ENCODE peak calls at places on chromosomes 7 and 10, in six cellular contexts. One of them, this sample, is unnamed.

GRCh38 chr10:18140149-18140956 is at the start of gene CACNB2:
- DNase-seq in HFFc6: no peak
- DNase-seq in upper lobe of right lung: peak
- DNase-seq in ovary: peak
- DNase-seq in WERI-Rb-1: peak
- DNase-seq in activated CD8-positive, alpha-beta T cell treated with anti-CD3 and anti-CD28 coated beads for 36 hours: peak
- DNase-seq in this sample: peak

GRCh38 chr7:132904209-132904608 is 177.7 kb downstream of the CHCHD3 start:
- DNase-seq in HFFc6: no peak
- DNase-seq in upper lobe of right lung: no peak
- DNase-seq in ovary: no peak
- DNase-seq in WERI-Rb-1: no peak
- DNase-seq in activated CD8-positive, alpha-beta T cell treated with anti-CD3 and anti-CD28 coated beads for 36 hours: no peak
- DNase-seq in this sample: no peak

GRCh38 chr7:45033931-45034290 is 33.9 kb downstream of the CCM2 start:
- DNase-seq in HFFc6: no peak
- DNase-seq in upper lobe of right lung: no peak
- DNase-seq in ovary: no peak
- DNase-seq in WERI-Rb-1: peak
- DNase-seq in activated CD8-positive, alpha-beta T cell treated with anti-CD3 and anti-CD28 coated beads for 36 hours: no peak
- DNase-seq in this sample: no peak

GRCh38 chr10:8402469-8403074 is 348.1 kb downstream of the GATA3 start:
- DNase-seq in HFFc6: no peak
- DNase-seq in upper lobe of right lung: no peak
- DNase-seq in ovary: no peak
- DNase-seq in WERI-Rb-1: no peak
- DNase-seq in activated CD8-positive, alpha-beta T cell treated with anti-CD3 and anti-CD28 coated beads for 36 hours: peak
- DNase-seq in this sample: no peak

GRCh38 chr10:29107866-29108498 is 180.9 kb upstream of the LYZL1 start:
- DNase-seq in HFFc6: no peak
- DNase-seq in upper lobe of right lung: no peak
- DNase-seq in ovary: no peak
- DNase-seq in WERI-Rb-1: no peak
- DNase-seq in activated CD8-positive, alpha-beta T cell treated with anti-CD3 and anti-CD28 coated beads for 36 hours: no peak
- DNase-seq in this sample: no peak

GRCh38 chr10:59819265-59819664 is 66.0 kb upstream of the MRLN start:
- DNase-seq in HFFc6: no peak
- DNase-seq in upper lobe of right lung: no peak
- DNase-seq in ovary: no peak
- DNase-seq in WERI-Rb-1: no peak
- DNase-seq in activated CD8-positive, alpha-beta T cell treated with anti-CD3 and anti-CD28 coated beads for 36 hours: no peak
- DNase-seq in this sample: no peak

GRCh38 chr7:116672596-116673503 is 854 bp downstream of the MET start:
- DNase-seq in HFFc6: peak
- DNase-seq in upper lobe of right lung: no peak
- DNase-seq in ovary: no peak
- DNase-seq in WERI-Rb-1: no peak
- DNase-seq in activated CD8-positive, alpha-beta T cell treated with anti-CD3 and anti-CD28 coated beads for 36 hours: no peak
- DNase-seq in this sample: no peak

GRCh38 chr10:92822060-92822634 is 26.2 kb upstream of the EXOC6 start:
- DNase-seq in HFFc6: peak
- DNase-seq in upper lobe of right lung: no peak
- DNase-seq in ovary: no peak
- DNase-seq in WERI-Rb-1: no peak
- DNase-seq in activated CD8-positive, alpha-beta T cell treated with anti-CD3 and anti-CD28 coated beads for 36 hours: no peak
- DNase-seq in this sample: no peak

GRCh38 chr7:150627959-150628358 is 4.2 kb downstream of the GIMAP6 start:
- DNase-seq in HFFc6: no peak
- DNase-seq in upper lobe of right lung: no peak
- DNase-seq in ovary: no peak
- DNase-seq in WERI-Rb-1: no peak
- DNase-seq in activated CD8-positive, alpha-beta T cell treated with anti-CD3 and anti-CD28 coated beads for 36 hours: no peak
- DNase-seq in this sample: no peak

GRCh38 chr7:106812027-106812643 is 52.9 kb upstream of the PIK3CG start:
- DNase-seq in HFFc6: no peak
- DNase-seq in upper lobe of right lung: no peak
- DNase-seq in ovary: no peak
- DNase-seq in WERI-Rb-1: no peak
- DNase-seq in activated CD8-positive, alpha-beta T cell treated with anti-CD3 and anti-CD28 coated beads for 36 hours: peak
- DNase-seq in this sample: no peak

GRCh38 chr10:112295853-112296830 is 12.9 kb downstream of the TECTB start:
- DNase-seq in HFFc6: peak
- DNase-seq in upper lobe of right lung: no peak
- DNase-seq in ovary: no peak
- DNase-seq in WERI-Rb-1: no peak
- DNase-seq in activated CD8-positive, alpha-beta T cell treated with anti-CD3 and anti-CD28 coated beads for 36 hours: no peak
- DNase-seq in this sample: no peak

GRCh38 chr7:69467826-69468225 is 130.4 kb upstream of the AUTS2 start:
- DNase-seq in HFFc6: no peak
- DNase-seq in upper lobe of right lung: no peak
- DNase-seq in ovary: no peak
- DNase-seq in WERI-Rb-1: no peak
- DNase-seq in activated CD8-positive, alpha-beta T cell treated with anti-CD3 and anti-CD28 coated beads for 36 hours: no peak
- DNase-seq in this sample: no peak

GRCh38 chr10:84820121-84820520 is 491.7 kb downstream of the CCSER2 start:
- DNase-seq in HFFc6: no peak
- DNase-seq in upper lobe of right lung: no peak
- DNase-seq in ovary: no peak
- DNase-seq in WERI-Rb-1: peak
- DNase-seq in activated CD8-positive, alpha-beta T cell treated with anti-CD3 and anti-CD28 coated beads for 36 hours: no peak
- DNase-seq in this sample: no peak

DNA sequence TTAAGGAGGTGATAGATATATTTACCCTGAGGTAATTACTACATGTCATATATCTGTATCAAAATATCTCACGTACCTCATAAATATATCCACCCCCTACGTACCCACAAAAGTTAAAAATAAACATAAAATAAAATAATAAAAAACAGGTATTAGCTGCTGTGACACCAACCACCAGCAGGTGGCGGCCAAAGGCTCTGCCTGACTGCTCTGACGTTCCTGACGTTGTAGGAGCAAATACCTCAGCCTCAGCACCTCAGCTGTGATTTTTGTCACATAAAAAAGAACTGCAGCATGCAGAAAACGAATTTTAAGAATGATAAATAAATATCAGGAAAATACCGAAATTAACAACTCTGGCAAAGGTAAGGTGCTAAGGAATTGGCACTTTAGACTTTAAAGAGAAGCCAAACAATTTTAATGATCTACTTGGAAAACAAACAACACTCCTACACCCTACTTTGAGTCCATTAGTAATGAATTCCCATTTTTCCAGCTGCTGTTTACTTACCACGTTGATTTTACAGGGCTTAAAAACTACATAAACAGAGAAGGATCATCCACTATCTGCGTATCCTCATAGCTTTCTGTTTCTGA is 125.4 kb upstream of the TARP start:
- DNase-seq in HFFc6: peak
- DNase-seq in upper lobe of right lung: peak
- DNase-seq in ovary: peak
- DNase-seq in WERI-Rb-1: peak
- DNase-seq in activated CD8-positive, alpha-beta T cell treated with anti-CD3 and anti-CD28 coated beads for 36 hours: peak
- DNase-seq in this sample: peak
- TF ChIP-seq CTCF in HFFc6: peak
- TF ChIP-seq CTCF in upper lobe of right lung: peak
- TF ChIP-seq CTCF in ovary: peak
- TF ChIP-seq CTCF in WERI-Rb-1: peak
- TF ChIP-seq CTCF in activated CD8-positive, alpha-beta T cell treated with anti-CD3 and anti-CD28 coated beads for 36 hours: peak
- TF ChIP-seq CTCF in this sample: peak

DNA sequence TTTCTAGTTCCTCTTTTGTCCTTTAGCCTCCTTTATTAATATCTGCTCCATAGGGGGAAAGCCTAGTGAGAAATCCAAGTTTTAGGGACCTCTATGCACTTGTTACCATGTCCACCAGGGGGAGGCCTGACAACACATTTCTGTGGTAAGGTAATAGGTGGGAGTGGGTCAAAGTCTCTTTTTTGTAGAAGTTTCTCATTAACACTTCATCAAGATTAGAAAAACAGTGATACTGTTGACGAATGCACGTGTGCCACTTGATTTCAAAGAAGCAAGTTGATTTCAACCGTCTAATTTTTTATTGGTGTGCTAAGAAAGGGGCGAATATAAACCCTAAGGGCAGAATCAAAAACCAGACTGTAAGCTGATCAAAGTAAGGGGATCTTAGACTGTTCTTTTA is 30.6 kb downstream of the CISD1 start:
- DNase-seq in HFFc6: peak
- DNase-seq in upper lobe of right lung: no peak
- DNase-seq in ovary: peak
- DNase-seq in WERI-Rb-1: peak
- DNase-seq in activated CD8-positive, alpha-beta T cell treated with anti-CD3 and anti-CD28 coated beads for 36 hours: peak
- DNase-seq in this sample: peak
- TF ChIP-seq CTCF in HFFc6: peak
- TF ChIP-seq CTCF in upper lobe of right lung: peak
- TF ChIP-seq CTCF in ovary: peak
- TF ChIP-seq CTCF in WERI-Rb-1: peak
- TF ChIP-seq CTCF in activated CD8-positive, alpha-beta T cell treated with anti-CD3 and anti-CD28 coated beads for 36 hours: peak
- TF ChIP-seq CTCF in this sample: peak

GRCh38 chr7:25994433-25994988 is 157.5 kb upstream of the NFE2L3 start:
- DNase-seq in HFFc6: no peak
- DNase-seq in upper lobe of right lung: no peak
- DNase-seq in ovary: no peak
- DNase-seq in WERI-Rb-1: no peak
- DNase-seq in activated CD8-positive, alpha-beta T cell treated with anti-CD3 and anti-CD28 coated beads for 36 hours: no peak
- DNase-seq in this sample: no peak

GRCh38 chr7:25998499-25998898 is 153.5 kb upstream of the NFE2L3 start:
- DNase-seq in HFFc6: no peak
- DNase-seq in upper lobe of right lung: no peak
- DNase-seq in ovary: no peak
- DNase-seq in WERI-Rb-1: no peak
- DNase-seq in activated CD8-positive, alpha-beta T cell treated with anti-CD3 and anti-CD28 coated beads for 36 hours: no peak
- DNase-seq in this sample: no peak

GRCh38 chr7:26001662-26002244 is 150.2 kb upstream of the NFE2L3 start:
- DNase-seq in HFFc6: no peak
- DNase-seq in upper lobe of right lung: no peak
- DNase-seq in ovary: no peak
- DNase-seq in WERI-Rb-1: no peak
- DNase-seq in activated CD8-positive, alpha-beta T cell treated with anti-CD3 and anti-CD28 coated beads for 36 hours: no peak
- DNase-seq in this sample: no peak

GRCh38 chr7:25995216-25995615 is 156.8 kb upstream of the NFE2L3 start:
- DNase-seq in HFFc6: no peak
- DNase-seq in upper lobe of right lung: no peak
- DNase-seq in ovary: no peak
- DNase-seq in WERI-Rb-1: no peak
- DNase-seq in activated CD8-positive, alpha-beta T cell treated with anti-CD3 and anti-CD28 coated beads for 36 hours: no peak
- DNase-seq in this sample: no peak

GRCh38 chr7:25995893-25996529 is 156.0 kb upstream of the NFE2L3 start:
- DNase-seq in HFFc6: no peak
- DNase-seq in upper lobe of right lung: no peak
- DNase-seq in ovary: no peak
- DNase-seq in WERI-Rb-1: peak
- DNase-seq in activated CD8-positive, alpha-beta T cell treated with anti-CD3 and anti-CD28 coated beads for 36 hours: no peak
- DNase-seq in this sample: no peak
- TF ChIP-seq CTCF in HFFc6: no peak
- TF ChIP-seq CTCF in upper lobe of right lung: no peak
- TF ChIP-seq CTCF in ovary: no peak
- TF ChIP-seq CTCF in WERI-Rb-1: peak
- TF ChIP-seq CTCF in activated CD8-positive, alpha-beta T cell treated with anti-CD3 and anti-CD28 coated beads for 36 hours: no peak
- TF ChIP-seq CTCF in this sample: no peak

GRCh38 chr7:123749537-123749857 is 694 bp upstream of the WASL start:
- DNase-seq in HFFc6: peak
- DNase-seq in upper lobe of right lung: no peak
- DNase-seq in ovary: no peak
- DNase-seq in WERI-Rb-1: no peak
- DNase-seq in activated CD8-positive, alpha-beta T cell treated with anti-CD3 and anti-CD28 coated beads for 36 hours: peak
- DNase-seq in this sample: no peak
- TF ChIP-seq CTCF in HFFc6: peak
- TF ChIP-seq CTCF in upper lobe of right lung: peak
- TF ChIP-seq CTCF in ovary: peak
- TF ChIP-seq CTCF in WERI-Rb-1: no peak
- TF ChIP-seq CTCF in activated CD8-positive, alpha-beta T cell treated with anti-CD3 and anti-CD28 coated beads for 36 hours: no peak
- TF ChIP-seq CTCF in this sample: no peak

DNA sequence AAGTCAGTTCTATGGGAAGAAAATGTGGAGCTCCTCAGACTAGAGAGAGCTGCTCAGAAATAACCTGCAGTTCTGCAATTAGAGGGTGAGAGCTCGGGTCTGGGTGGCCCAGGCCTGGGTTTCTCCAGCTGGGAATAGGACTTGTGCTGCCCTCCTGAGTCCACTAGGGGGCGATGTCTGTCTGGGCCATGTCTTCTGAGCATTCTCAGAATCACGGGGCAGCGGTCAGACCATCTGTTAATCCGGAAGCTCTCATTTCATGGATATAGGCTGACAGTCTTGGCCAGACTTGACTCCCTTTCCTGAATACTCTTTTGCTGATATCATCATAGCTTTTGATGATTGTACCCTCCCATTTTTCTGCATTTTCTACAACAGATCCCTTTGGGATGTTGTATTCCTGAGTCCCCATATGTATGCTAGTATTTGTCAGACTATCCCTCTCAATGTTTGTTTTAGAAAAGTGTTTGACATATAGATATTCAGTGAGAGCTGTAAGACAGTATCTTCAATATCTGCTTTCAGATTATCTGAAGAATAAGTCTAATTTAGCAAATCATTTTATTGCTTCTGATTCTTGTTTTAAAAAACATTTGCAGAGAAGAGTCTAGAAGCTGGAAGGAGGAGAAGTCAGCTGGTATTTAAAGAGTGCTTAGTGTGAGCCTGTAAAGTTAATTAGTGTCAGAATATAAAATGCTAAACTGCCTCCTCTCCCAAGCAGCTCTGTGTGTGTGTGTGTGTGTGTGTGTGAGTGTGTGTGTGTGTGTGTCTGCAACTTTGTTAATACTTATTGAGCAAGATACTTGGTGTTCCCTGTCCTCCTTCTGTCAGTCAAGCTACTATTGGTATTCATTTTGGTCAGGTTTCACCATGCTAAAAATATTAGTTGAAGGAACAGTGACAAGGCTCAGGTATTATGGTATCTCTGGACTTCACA is 38.0 kb downstream of the STARD3NL start:
- DNase-seq in HFFc6: peak
- DNase-seq in upper lobe of right lung: peak
- DNase-seq in ovary: peak
- DNase-seq in WERI-Rb-1: peak
- DNase-seq in activated CD8-positive, alpha-beta T cell treated with anti-CD3 and anti-CD28 coated beads for 36 hours: peak
- DNase-seq in this sample: peak
- TF ChIP-seq CTCF in HFFc6: peak
- TF ChIP-seq CTCF in upper lobe of right lung: peak
- TF ChIP-seq CTCF in ovary: peak
- TF ChIP-seq CTCF in WERI-Rb-1: peak
- TF ChIP-seq CTCF in activated CD8-positive, alpha-beta T cell treated with anti-CD3 and anti-CD28 coated beads for 36 hours: peak
- TF ChIP-seq CTCF in this sample: peak

GRCh38 chr7:11835260-11835659 is 3.3 kb upstream of the THSD7A start:
- DNase-seq in HFFc6: no peak
- DNase-seq in upper lobe of right lung: no peak
- DNase-seq in ovary: no peak
- DNase-seq in WERI-Rb-1: no peak
- DNase-seq in activated CD8-positive, alpha-beta T cell treated with anti-CD3 and anti-CD28 coated beads for 36 hours: no peak
- DNase-seq in this sample: no peak
- TF ChIP-seq CTCF in HFFc6: peak
- TF ChIP-seq CTCF in upper lobe of right lung: peak
- TF ChIP-seq CTCF in ovary: no peak
- TF ChIP-seq CTCF in WERI-Rb-1: no peak
- TF ChIP-seq CTCF in activated CD8-positive, alpha-beta T cell treated with anti-CD3 and anti-CD28 coated beads for 36 hours: no peak
- TF ChIP-seq CTCF in this sample: no peak